ENCODE peak calls at places on chromosomes 13 and 19, in four cellular contexts. W is pancreas, D is neural progenitor cell, Y is astrocyte of the cerebellum. F is an unnamed sample.
A peak's percentile ranks its signal among the peaks of the same experiment; 100 is the strongest.

GRCh38 chr13:30734434-30734833 is 909 bp upstream of the ALOX5AP start:
- DNase-seq in D (no peak), Y (no peak), W (no peak), F (no peak)

GRCh38 chr13:32031815-32032345 is 306 bp downstream of the FRY start:
- DNase-seq in D (no peak), Y (no peak), W (no peak), F (no peak)

GRCh38 chr13:43356566-43356965 is 333.2 kb downstream of the DNAJC15 start:
- DNase-seq in Y (no peak), D (no peak), W (no peak), F (no peak)

GRCh38 chr13:31908696-31909386 is 122.7 kb upstream of the FRY start:
- DNase-seq in D (no peak), W (no peak), Y (no peak), F (no peak)

GRCh38 chr13:50320297-50320862 is 305.1 kb downstream of the KCNRG start:
- DNase-seq in W (no peak), D (no peak), Y (peak; percentile 3), F (no peak)

GRCh38 chr19:32343550-32344262 is 1.7 kb upstream of the ZNF507 start:
- DNase-seq in Y (no peak), W (no peak), D (no peak), F (no peak)

GRCh38 chr13:66780814-66781213 is 449.3 kb downstream of the PCDH9 start:
- DNase-seq in Y (no peak), W (no peak), D (no peak), F (no peak)

GRCh38 chr13:89925107-89925506 is 1422.4 kb upstream of the MIR17HG start:
- DNase-seq in Y (peak; percentile 23), D (peak; percentile 57), W (no peak), F (no peak)

GRCh38 chr13:51585696-51586095 is 1.4 kb downstream of the WDFY2 start:
- DNase-seq in D (no peak), Y (no peak), W (no peak), F (no peak)

GRCh38 chr19:6532244-6532999 is 1.6 kb downstream of the TNFSF9 start:
- DNase-seq in W (no peak), Y (no peak), D (no peak), F (no peak)

GRCh38 chr13:40666905-40667621 is 622 bp upstream of the FOXO1 start:
- DNase-seq in Y (no peak), W (peak; percentile 26), D (peak; percentile 84), F (no peak)

GRCh38 chr13:99982021-99982740 is 597 bp downstream of the ZIC2 start:
- DNase-seq in D (peak; percentile 77), Y (no peak), W (no peak), F (no peak)
- TF ChIP-seq CTCF in D (no peak), Y (no peak), W (no peak), F (peak; percentile 30)

GRCh38 chr19:12890787-12891552 is at the start of gene GCDH:
- DNase-seq in W (peak; percentile 99), D (peak; percentile 99), Y (peak; percentile 96), F (peak; percentile 99)
- TF ChIP-seq CTCF in W (no peak), D (no peak), Y (no peak), F (no peak)

GRCh38 chr19:46435009-46435408 is 6.3 kb upstream of the PNMA8C start:
- DNase-seq in D (no peak), W (no peak), Y (no peak), F (no peak)

GRCh38 chr19:46427518-46427917 is 1.2 kb downstream of the PNMA8C start:
- DNase-seq in Y (no peak), W (no peak), D (no peak), F (no peak)

GRCh38 chr19:46428278-46429141 is at the start of gene PNMA8C:
- DNase-seq in D (peak; percentile 97), W (peak; percentile 42), Y (no peak), F (no peak)

GRCh38 chr19:46429999-46430398 is 1.3 kb upstream of the PNMA8C start:
- DNase-seq in D (no peak), Y (no peak), W (no peak), F (no peak)

DNA sequence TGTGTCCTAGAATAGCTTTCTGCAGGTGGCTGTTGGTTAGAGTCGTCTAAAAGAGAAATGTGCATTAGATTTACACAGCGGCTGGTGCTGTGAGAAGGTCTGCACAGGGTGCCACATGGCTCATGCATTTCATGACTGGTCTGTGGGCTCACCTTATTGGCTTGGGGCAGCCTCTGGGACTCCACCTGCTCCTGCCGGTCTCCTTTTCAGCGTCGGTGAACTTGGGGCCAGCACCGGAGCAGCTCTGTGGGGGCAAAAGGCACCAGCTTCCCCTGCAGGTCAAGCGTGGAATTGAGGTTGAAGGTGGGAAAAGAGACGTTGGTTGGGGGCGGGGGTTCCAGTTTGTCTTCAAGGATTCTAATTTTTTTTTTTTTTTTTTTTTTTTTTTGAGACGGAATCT is 3.1 kb upstream of the PNMA8C start:
- DNase-seq in D (no peak), Y (no peak), W (peak; percentile 23), F (no peak)
- TF ChIP-seq CTCF in D (peak; percentile 31), Y (no peak), W (no peak), F (peak; percentile 30)

DNA sequence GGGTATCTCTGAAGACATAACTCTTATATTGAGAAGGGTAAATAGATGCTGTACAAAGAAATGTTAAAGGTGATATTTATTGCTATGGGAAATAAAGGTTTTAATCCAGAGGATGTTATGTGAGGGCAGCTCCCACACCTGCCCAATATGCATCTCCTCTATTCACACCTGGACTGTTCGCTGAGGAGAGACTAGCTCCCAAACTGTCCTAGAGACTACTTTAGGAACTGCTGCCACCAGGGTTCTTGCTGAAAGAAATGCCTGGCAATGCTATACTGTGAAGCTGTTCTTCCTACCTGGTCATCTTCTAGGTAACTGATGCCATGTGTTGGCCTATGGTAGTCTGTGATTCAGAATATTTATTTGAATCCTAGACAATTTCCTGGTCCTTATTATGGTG is 1421.5 kb upstream of the SPRY2 start:
- DNase-seq in Y (no peak), D (no peak), W (no peak), F (no peak)
- TF ChIP-seq CTCF in Y (no peak), D (no peak), W (no peak), F (no peak)

DNA sequence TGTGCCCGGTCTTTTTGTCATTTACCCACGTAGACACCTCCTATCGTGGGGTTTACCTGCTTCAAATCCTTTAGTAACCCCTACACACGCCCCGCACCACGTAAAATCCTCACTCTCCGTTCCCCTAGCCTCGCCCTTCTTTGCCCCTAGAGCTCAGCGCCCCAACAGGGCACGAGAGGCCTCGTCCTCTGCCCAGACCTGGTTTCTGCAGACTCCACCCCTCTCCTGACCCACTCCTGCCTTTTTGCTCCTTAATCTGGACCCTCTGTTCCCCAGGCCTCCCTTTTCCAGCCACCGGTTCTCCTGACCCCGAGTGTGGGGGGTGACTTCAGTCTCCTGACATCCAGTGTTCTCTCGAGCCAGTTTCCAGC is 427 bp downstream of the ZNF528 start:
- DNase-seq in Y (no peak), D (peak; percentile 36), W (no peak), F (no peak)
- TF ChIP-seq CTCF in Y (no peak), D (peak; percentile 6), W (no peak), F (no peak)

GRCh38 chr19:10552596-10553053 is 8.9 kb downstream of the ATG4D start:
- DNase-seq in Y (no peak), W (no peak), D (no peak), F (no peak)

GRCh38 chr19:10549733-10550132 is 6.0 kb downstream of the ATG4D start:
- DNase-seq in D (no peak), W (no peak), Y (no peak), F (no peak)

GRCh38 chr19:10553087-10553667 is 9.5 kb downstream of the ATG4D start:
- DNase-seq in W (no peak), D (no peak), Y (no peak), F (no peak)

GRCh38 chr19:10550336-10550735 is 6.6 kb downstream of the ATG4D start:
- DNase-seq in D (no peak), Y (no peak), W (no peak), F (no peak)

GRCh38 chr19:10551698-10552301 is 8.1 kb downstream of the ATG4D start:
- DNase-seq in D (no peak), Y (no peak), W (no peak), F (peak; percentile 92)
- TF ChIP-seq CTCF in D (no peak), Y (no peak), W (no peak), F (peak; percentile 57)

GRCh38 chr13:101155920-101156319 is 260.4 kb downstream of the NALCN start:
- DNase-seq in W (no peak), D (peak; percentile 13), Y (no peak), F (no peak)
- TF ChIP-seq CTCF in W (peak; percentile 10), D (peak; percentile 68), Y (peak; percentile 43), F (peak; percentile 70)

DNA sequence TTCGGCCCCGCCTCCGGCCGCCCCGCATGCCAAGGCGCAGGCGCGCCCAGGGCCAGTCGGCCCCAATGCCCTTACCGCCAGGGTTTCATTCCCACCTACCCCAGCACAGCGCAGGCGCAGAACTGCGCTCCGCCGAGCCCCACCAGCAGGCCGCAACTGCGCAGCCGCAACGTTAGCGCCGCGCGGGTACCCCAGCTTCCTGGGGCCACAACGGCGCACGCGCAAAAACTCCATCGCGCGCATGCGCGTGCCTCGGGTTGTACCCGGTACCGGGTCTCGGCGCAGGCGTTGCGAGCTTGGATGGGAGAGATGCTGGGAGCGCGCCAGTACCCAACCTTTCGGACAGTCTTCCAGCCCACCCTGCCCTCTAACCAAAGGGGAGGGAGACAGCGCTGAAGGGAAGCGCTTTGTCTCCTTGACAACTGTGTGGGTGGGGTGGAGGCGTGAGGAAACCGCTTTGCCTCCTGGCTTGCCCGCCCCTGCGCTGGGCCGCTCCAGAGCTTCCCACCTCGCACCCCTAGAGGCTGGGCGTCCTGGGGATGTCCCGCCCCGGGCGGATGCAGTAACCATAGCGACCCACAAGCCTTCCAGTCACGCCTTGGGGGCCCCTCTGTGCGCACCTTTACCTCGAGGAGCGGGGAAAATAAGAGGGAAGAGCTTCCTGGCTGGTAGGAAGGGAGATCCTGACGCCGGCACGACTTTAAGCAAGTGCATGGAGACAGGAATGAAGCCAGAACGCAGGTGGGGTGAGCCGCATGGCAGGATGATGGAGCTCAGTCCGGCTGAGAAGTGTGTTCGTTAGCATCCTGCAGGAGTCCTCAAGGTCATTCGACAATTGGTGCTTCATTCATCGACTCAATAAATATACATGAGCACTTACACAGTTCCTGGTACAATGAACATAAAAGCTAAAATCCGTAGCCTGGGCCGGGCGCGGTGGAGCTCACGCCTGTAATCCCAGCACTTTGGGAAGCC is 525 bp upstream of the MYPOP start:
- DNase-seq in W (peak; percentile 97), Y (peak; percentile 91), D (peak; percentile 99), F (peak; percentile 98)
- TF ChIP-seq CTCF in W (no peak), Y (no peak), D (peak; percentile 19), F (no peak)

GRCh38 chr13:98147521-98147920 is 4.6 kb downstream of the FARP1 start:
- DNase-seq in Y (no peak), W (no peak), D (no peak), F (no peak)
- TF ChIP-seq CTCF in Y (peak; percentile 17), W (no peak), D (no peak), F (peak; percentile 32)

GRCh38 chr13:73286177-73286576 is 227.4 kb downstream of the KLF5 start:
- DNase-seq in W (no peak), D (no peak), Y (no peak), F (no peak)
- TF ChIP-seq CTCF in W (no peak), D (peak; percentile 30), Y (no peak), F (peak; percentile 27)

F was measured in chondrocyte.